ENCODE peak calls at places on chromosomes 2 and 18, in nine cellular contexts. D, V, N, C, G, J, Y, H and F are unnamed samples.

GRCh38 chr2:216742411-216742810 is 47.1 kb upstream of the IGFBP5 start:
- DNase-seq in D (peak), V (peak), N (peak), C (no peak), G (no peak), J (no peak), Y (no peak), H (no peak), F (no peak)

GRCh38 chr2:40332096-40332826 is 119.6 kb downstream of the SLC8A1 start:
- DNase-seq in D (peak), V (peak), N (no peak), C (no peak), G (peak), J (peak), Y (peak), H (no peak), F (peak)

GRCh38 chr2:119487434-119488244 is 36.6 kb downstream of the SCTR start:
- DNase-seq in D (no peak), V (no peak), N (peak), C (peak), G (no peak), J (no peak), Y (peak), H (peak), F (no peak)

GRCh38 chr2:27622921-27623384 is 5.9 kb downstream of the CCDC121 start:
- DNase-seq in D (peak), V (peak), N (no peak), C (no peak), G (peak), J (peak), Y (no peak), H (no peak), F (peak)

GRCh38 chr2:99488999-99489757 is 639 bp downstream of the REV1 start:
- DNase-seq in D (peak), V (peak), N (peak), C (peak), G (peak), J (peak), Y (peak), H (peak), F (peak)

GRCh38 chr2:203567786-203568185 is 32.7 kb upstream of the RAPH1 start:
- DNase-seq in D (no peak), V (peak), N (no peak), C (no peak), G (no peak), J (peak), Y (no peak), H (no peak), F (no peak)

GRCh38 chr2:189580267-189580661 is 322 bp downstream of the SLC40A1 start:
- DNase-seq in D (peak), V (peak), N (peak), C (peak), G (peak), J (no peak), Y (no peak), H (peak), F (no peak)

GRCh38 chr2:238483656-238484055 is 56.9 kb downstream of the ASB1 start:
- DNase-seq in D (no peak), V (no peak), N (no peak), C (no peak), G (no peak), J (no peak), Y (no peak), H (no peak), F (no peak)

GRCh38 chr2:168336786-168337388 is 89.5 kb upstream of the STK39 start:
- DNase-seq in D (no peak), V (peak), N (peak), C (no peak), G (peak), J (no peak), Y (peak), H (peak), F (peak)

GRCh38 chr2:107430596-107431266 is 396.0 kb upstream of the RGPD4 start:
- DNase-seq in D (no peak), V (peak), N (no peak), C (no peak), G (no peak), J (no peak), Y (no peak), H (no peak), F (no peak)

GRCh38 chr2:45128580-45128997 is 119.3 kb upstream of the SIX2 start:
- DNase-seq in D (peak), V (peak), N (no peak), C (no peak), G (peak), J (peak), Y (peak), H (no peak), F (peak)

GRCh38 chr2:10591207-10591606 is 98.6 kb downstream of the NOL10 start:
- DNase-seq in D (peak), V (peak), N (no peak), C (no peak), G (no peak), J (peak), Y (no peak), H (no peak), F (peak)

GRCh38 chr18:62486290-62486964 is 36.4 kb upstream of the ZCCHC2 start:
- DNase-seq in D (no peak), V (peak), N (peak), C (no peak), G (peak), J (peak), Y (peak), H (no peak), F (peak)

GRCh38 chr18:524496-524895 is 24.0 kb upstream of the COLEC12 start:
- DNase-seq in D (peak), V (peak), N (no peak), C (no peak), G (peak), J (peak), Y (no peak), H (no peak), F (no peak)

GRCh38 chr2:146412625-146413024 is 1432.2 kb upstream of the ACVR2A start:
- DNase-seq in D (no peak), V (no peak), N (no peak), C (no peak), G (no peak), J (no peak), Y (peak), H (no peak), F (no peak)

GRCh38 chr2:94994063-94994913 is 31.2 kb upstream of the MAL start:
- DNase-seq in D (no peak), V (no peak), N (no peak), C (no peak), G (no peak), J (no peak), Y (no peak), H (no peak), F (no peak)

GRCh38 chr2:9639000-9639602 is 8.3 kb upstream of the YWHAQ start:
- DNase-seq in D (peak), V (peak), N (no peak), C (no peak), G (no peak), J (peak), Y (no peak), H (no peak), F (no peak)

GRCh38 chr2:160061533-160062282 is 707 bp downstream of the PLA2R1 start:
- DNase-seq in D (no peak), V (no peak), N (no peak), C (no peak), G (no peak), J (peak), Y (no peak), H (no peak), F (no peak)

GRCh38 chr18:14978962-14979535 is 231.1 kb downstream of the ANKRD30B start:
- DNase-seq in D (peak), V (peak), N (no peak), C (no peak), G (no peak), J (peak), Y (peak), H (no peak), F (peak)

GRCh38 chr2:240800241-240800640 is 19.8 kb downstream of the KIF1A start:
- DNase-seq in D (peak), V (peak), N (no peak), C (no peak), G (peak), J (peak), Y (no peak), H (no peak), F (no peak)

GRCh38 chr2:206023183-206023582 is 62.8 kb downstream of the INO80D start:
- DNase-seq in D (peak), V (peak), N (no peak), C (no peak), G (no peak), J (peak), Y (peak), H (no peak), F (no peak)

GRCh38 chr2:72759755-72760154 is 66.1 kb downstream of the EXOC6B start:
- DNase-seq in D (no peak), V (no peak), N (no peak), C (no peak), G (no peak), J (no peak), Y (no peak), H (no peak), F (no peak)

GRCh38 chr2:121771976-121772742 is 16.7 kb downstream of the TSN start:
- DNase-seq in D (peak), V (peak), N (no peak), C (no peak), G (peak), J (no peak), Y (no peak), H (no peak), F (no peak)

GRCh38 chr18:11736656-11737055 is 47.6 kb downstream of the GNAL start:
- DNase-seq in D (peak), V (peak), N (no peak), C (no peak), G (no peak), J (no peak), Y (no peak), H (no peak), F (peak)

GRCh38 chr18:22560283-22560627 is 142.5 kb upstream of the CTAGE1 start:
- DNase-seq in D (no peak), V (no peak), N (no peak), C (no peak), G (no peak), J (no peak), Y (no peak), H (no peak), F (no peak)

GRCh38 chr18:30971338-30971956 is 71.1 kb downstream of the DSC3 start:
- DNase-seq in D (peak), V (peak), N (no peak), C (no peak), G (no peak), J (peak), Y (peak), H (no peak), F (peak)

GRCh38 chr2:219111375-219112069 is 49.1 kb downstream of the NHEJ1 start:
- DNase-seq in D (no peak), V (no peak), N (no peak), C (peak), G (no peak), J (no peak), Y (no peak), H (no peak), F (no peak)

GRCh38 chr2:138177693-138178092 is 213.4 kb downstream of the HNMT start:
- DNase-seq in D (no peak), V (no peak), N (no peak), C (no peak), G (no peak), J (no peak), Y (no peak), H (no peak), F (no peak)

GRCh38 chr2:118738106-118738505 is 109.3 kb downstream of the EN1 start:
- DNase-seq in D (no peak), V (no peak), N (no peak), C (no peak), G (no peak), J (no peak), Y (no peak), H (no peak), F (no peak)

GRCh38 chr2:5725794-5726463 is 33.7 kb downstream of the SOX11 start:
- DNase-seq in D (peak), V (peak), N (no peak), C (no peak), G (peak), J (no peak), Y (no peak), H (no peak), F (no peak)

GRCh38 chr18:46283268-46283667 is 179.1 kb downstream of the HAUS1 start:
- DNase-seq in D (no peak), V (no peak), N (no peak), C (no peak), G (peak), J (no peak), Y (no peak), H (no peak), F (peak)

GRCh38 chr2:145016711-145017110 is 496.8 kb upstream of the ZEB2 start:
- DNase-seq in D (no peak), V (no peak), N (no peak), C (no peak), G (no peak), J (no peak), Y (no peak), H (no peak), F (no peak)

GRCh38 chr18:6482198-6482977 is 67.7 kb upstream of the L3MBTL4 start:
- DNase-seq in D (peak), V (peak), N (peak), C (peak), G (peak), J (peak), Y (peak), H (peak), F (peak)

GRCh38 chr2:64750817-64751285 is 97.1 kb upstream of the SERTAD2 start:
- DNase-seq in D (peak), V (peak), N (peak), C (peak), G (no peak), J (no peak), Y (peak), H (peak), F (peak)

GRCh38 chr2:64750001-64750816 is 96.5 kb upstream of the SERTAD2 start:
- DNase-seq in D (peak), V (peak), N (peak), C (peak), G (peak), J (peak), Y (peak), H (no peak), F (peak)

GRCh38 chr2:64749446-64749845 is 95.7 kb upstream of the SERTAD2 start:
- DNase-seq in D (no peak), V (no peak), N (no peak), C (no peak), G (no peak), J (no peak), Y (no peak), H (no peak), F (no peak)

GRCh38 chr2:64753384-64753783 is 99.7 kb upstream of the SERTAD2 start:
- DNase-seq in D (no peak), V (no peak), N (no peak), C (no peak), G (no peak), J (no peak), Y (no peak), H (no peak), F (peak)

GRCh38 chr2:64751286-64752260 is 97.9 kb upstream of the SERTAD2 start:
- DNase-seq in D (peak), V (peak), N (peak), C (peak), G (peak), J (peak), Y (peak), H (no peak), F (peak)
- TF ChIP-seq CTCF in D (peak), V (peak), N (peak), C (peak), G (no peak), J (peak), Y (no peak), H (no peak), F (peak)

DNA sequence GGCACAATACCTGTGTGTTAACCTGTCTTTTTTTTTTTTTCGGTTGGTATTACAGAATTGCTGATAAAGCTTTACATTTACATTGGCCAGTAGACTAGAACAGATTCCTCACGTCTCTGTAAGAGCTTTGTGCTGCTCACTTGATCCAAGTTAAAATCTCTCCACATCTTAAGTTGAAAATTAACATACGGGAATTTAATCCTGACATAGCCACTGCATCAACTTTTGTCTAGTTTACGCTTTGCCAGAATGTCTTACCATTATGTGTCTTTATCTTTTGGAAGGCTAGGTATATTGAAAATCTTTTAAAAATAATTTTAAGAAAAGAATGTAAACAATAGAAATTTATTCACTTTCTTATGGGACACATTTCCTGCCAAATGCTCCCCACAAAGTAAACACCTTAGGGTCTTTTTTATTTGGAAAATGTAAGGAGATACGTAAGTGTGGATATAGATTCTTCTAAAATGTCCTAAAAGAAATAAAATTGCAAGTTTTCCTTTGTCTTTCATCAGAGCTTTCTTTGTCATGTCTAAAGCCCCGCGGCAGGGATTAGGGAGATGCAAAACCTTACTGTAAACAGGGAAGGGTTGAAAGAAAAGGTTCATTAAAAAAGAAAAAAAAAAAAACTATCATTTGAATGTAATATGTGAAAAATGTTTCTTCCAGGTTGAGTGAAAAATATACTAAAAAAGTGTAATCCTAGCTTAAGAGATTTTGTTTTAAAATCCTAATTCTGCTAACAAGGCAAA is 912.8 kb downstream of the NRXN1 start:
- DNase-seq in D (no peak), V (no peak), N (no peak), C (no peak), G (no peak), J (no peak), Y (no peak), H (no peak), F (no peak)
- TF ChIP-seq CTCF in D (no peak), V (no peak), N (no peak), C (no peak), G (no peak), J (no peak), Y (no peak), H (no peak), F (no peak)

GRCh38 chr2:65488527-65488926 is 56.1 kb upstream of the SPRED2 start:
- DNase-seq in D (no peak), V (no peak), N (no peak), C (no peak), G (no peak), J (no peak), Y (no peak), H (no peak), F (no peak)
- TF ChIP-seq CTCF in D (no peak), V (no peak), N (no peak), C (no peak), G (no peak), J (no peak), Y (no peak), H (no peak), F (no peak)

GRCh38 chr2:134823431-134823830 is 15.0 kb upstream of the ACMSD start:
- DNase-seq in D (no peak), V (no peak), N (no peak), C (no peak), G (no peak), J (no peak), Y (no peak), H (no peak), F (no peak)

GRCh38 chr2:134815741-134816140 is 22.7 kb upstream of the ACMSD start:
- DNase-seq in D (no peak), V (no peak), N (no peak), C (no peak), G (no peak), J (no peak), Y (no peak), H (no peak), F (no peak)

GRCh38 chr2:134818321-134818720 is 20.1 kb upstream of the ACMSD start:
- DNase-seq in D (no peak), V (no peak), N (peak), C (no peak), G (peak), J (no peak), Y (no peak), H (no peak), F (peak)

GRCh38 chr2:134823832-134824231 is 14.6 kb upstream of the ACMSD start:
- DNase-seq in D (no peak), V (no peak), N (no peak), C (no peak), G (no peak), J (no peak), Y (no peak), H (no peak), F (no peak)

DNA sequence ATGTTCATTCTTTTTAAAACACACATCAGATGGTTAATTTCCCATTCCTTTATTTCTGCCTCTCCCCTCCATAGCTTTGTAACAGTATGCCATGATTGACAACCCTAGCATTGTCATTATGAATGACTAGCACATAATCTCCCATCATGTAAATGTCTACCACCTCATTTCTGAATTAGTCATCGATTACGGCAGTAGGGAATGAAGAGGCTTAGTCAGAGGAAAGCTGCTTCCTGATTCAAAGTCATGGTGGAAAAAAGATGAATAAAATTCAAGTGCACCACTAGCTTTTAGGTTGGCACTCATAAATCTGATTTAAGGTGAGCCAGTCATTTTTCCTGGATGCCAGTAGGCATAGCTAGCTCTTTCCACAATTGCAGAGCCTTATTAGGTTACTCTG is 19.1 kb upstream of the ACMSD start:
- DNase-seq in D (peak), V (peak), N (no peak), C (no peak), G (peak), J (peak), Y (peak), H (no peak), F (peak)
- TF ChIP-seq CTCF in D (no peak), V (no peak), N (no peak), C (no peak), G (no peak), J (no peak), Y (no peak), H (no peak), F (no peak)